ENCODE peak calls at places on chromosomes 6 and 20, in seven cellular contexts. T is ovary, P is heart left ventricle, V is GM12891, O is GM12878, Y is tibial nerve, N is HCT116. W is an unnamed sample.

GRCh38 chr20:32973077-32973717 is 31.0 kb downstream of the SUN5 start:
- DNase-seq in T (no peak), P (no peak), V (no peak), O (no peak), Y (no peak), N (no peak), W (no peak)

GRCh38 chr6:165146456-165146855 is 162.9 kb downstream of the C6orf118 start:
- DNase-seq in T (no peak), P (no peak), V (no peak), O (no peak), Y (no peak), N (no peak), W (no peak)

GRCh38 chr20:38304845-38305447 is 990 bp downstream of the BPI start:
- DNase-seq in T (no peak), P (no peak), V (peak; percentile 39), O (no peak), Y (no peak), N (peak; percentile 4), W (peak; percentile 27)

GRCh38 chr20:1426231-1426849 is 33.5 kb upstream of the FKBP1A start:
- DNase-seq in T (no peak), P (no peak), V (no peak), O (no peak), Y (no peak), N (no peak), W (no peak)

GRCh38 chr20:44704551-44704971 is 10.6 kb upstream of the CCN5 start:
- DNase-seq in T (no peak), P (peak; percentile 50), V (no peak), O (no peak), Y (no peak), N (no peak), W (no peak)

GRCh38 chr6:40672118-40672517 is 85.0 kb upstream of the LRFN2 start:
- DNase-seq in T (no peak), P (no peak), V (no peak), O (no peak), Y (no peak), N (no peak), W (peak; percentile 39)

GRCh38 chr20:4070323-4071176 is 55.2 kb upstream of the RNF24 start:
- DNase-seq in T (no peak), P (no peak), V (no peak), O (no peak), Y (no peak), N (no peak), W (no peak)

GRCh38 chr6:95240514-95240913 is 336.8 kb upstream of the MANEA start:
- DNase-seq in T (no peak), P (no peak), V (no peak), O (no peak), Y (no peak), N (no peak), W (no peak)

GRCh38 chr6:14661188-14661587 is 543.6 kb downstream of the CD83 start:
- DNase-seq in T (no peak), P (no peak), V (no peak), O (peak; percentile 47), Y (no peak), N (no peak), W (no peak)

GRCh38 chr6:43708857-43709653 is 21.5 kb upstream of the MRPS18A start:
- DNase-seq in T (no peak), P (no peak), V (no peak), O (no peak), Y (peak; percentile 59), N (no peak), W (peak; percentile 37)

GRCh38 chr6:122449084-122449483 is 22.5 kb downstream of the SERINC1 start:
- DNase-seq in T (no peak), P (no peak), V (no peak), O (no peak), Y (no peak), N (no peak), W (no peak)

GRCh38 chr6:55578537-55579363 is at the start of gene HMGCLL1:
- DNase-seq in T (no peak), P (peak; percentile 77), V (no peak), O (no peak), Y (no peak), N (no peak), W (no peak)

GRCh38 chr20:44728835-44729342 is 13.7 kb downstream of the CCN5 start:
- DNase-seq in T (peak; percentile 47), P (peak; percentile 78), V (no peak), O (no peak), Y (peak; percentile 46), N (peak; percentile 87), W (no peak)

GRCh38 chr6:36276581-36277536 is 7.0 kb downstream of the PNPLA1 start:
- DNase-seq in T (no peak), P (no peak), V (no peak), O (no peak), Y (no peak), N (no peak), W (no peak)

GRCh38 chr6:27205375-27206278 is 41.9 kb upstream of the PRSS16 start:
- DNase-seq in T (no peak), P (no peak), V (no peak), O (no peak), Y (no peak), N (no peak), W (no peak)

GRCh38 chr20:61728326-61728725 is 337.4 kb downstream of the TAF4 start:
- DNase-seq in T (no peak), P (no peak), V (no peak), O (no peak), Y (no peak), N (no peak), W (no peak)

GRCh38 chr6:15946701-15947390 is 182.0 kb upstream of the MYLIP start:
- DNase-seq in T (no peak), P (no peak), V (no peak), O (no peak), Y (no peak), N (no peak), W (no peak)

GRCh38 chr6:118588626-118589025 is 40.5 kb downstream of the PLN start:
- DNase-seq in T (no peak), P (no peak), V (no peak), O (no peak), Y (no peak), N (no peak), W (no peak)

GRCh38 chr6:1187293-1188131 is 124.4 kb upstream of the FOXQ1 start:
- DNase-seq in T (no peak), P (no peak), V (no peak), O (no peak), Y (no peak), N (no peak), W (no peak)

GRCh38 chr20:43513298-43514061 is 6.0 kb downstream of the L3MBTL1 start:
- DNase-seq in T (peak; percentile 27), P (no peak), V (no peak), O (no peak), Y (no peak), N (no peak), W (no peak)
- TF ChIP-seq POLR2A in T (peak; percentile 11), P (no peak), V (no peak), O (peak; percentile 26), Y (no peak), N (no peak), W (peak; percentile 57)

GRCh38 chr6:73580247-73581149 is 59.7 kb upstream of the EEF1A1 start:
- DNase-seq in T (peak; percentile 78), P (peak; percentile 83), V (no peak), O (peak; percentile 61), Y (peak; percentile 78), N (peak; percentile 96), W (peak; percentile 70)
- TF ChIP-seq POLR2A in T (peak; percentile 25), P (no peak), V (peak; percentile 43), O (peak; percentile 71), Y (peak; percentile 10), N (peak; percentile 45), W (peak; percentile 38)

GRCh38 chr6:105402090-105402980 is 547 bp downstream of the PREP start:
- DNase-seq in T (no peak), P (no peak), V (peak; percentile 30), O (no peak), Y (peak; percentile 26), N (no peak), W (peak; percentile 71)
- TF ChIP-seq POLR2A in T (no peak), P (no peak), V (no peak), O (no peak), Y (no peak), N (no peak), W (no peak)

DNA sequence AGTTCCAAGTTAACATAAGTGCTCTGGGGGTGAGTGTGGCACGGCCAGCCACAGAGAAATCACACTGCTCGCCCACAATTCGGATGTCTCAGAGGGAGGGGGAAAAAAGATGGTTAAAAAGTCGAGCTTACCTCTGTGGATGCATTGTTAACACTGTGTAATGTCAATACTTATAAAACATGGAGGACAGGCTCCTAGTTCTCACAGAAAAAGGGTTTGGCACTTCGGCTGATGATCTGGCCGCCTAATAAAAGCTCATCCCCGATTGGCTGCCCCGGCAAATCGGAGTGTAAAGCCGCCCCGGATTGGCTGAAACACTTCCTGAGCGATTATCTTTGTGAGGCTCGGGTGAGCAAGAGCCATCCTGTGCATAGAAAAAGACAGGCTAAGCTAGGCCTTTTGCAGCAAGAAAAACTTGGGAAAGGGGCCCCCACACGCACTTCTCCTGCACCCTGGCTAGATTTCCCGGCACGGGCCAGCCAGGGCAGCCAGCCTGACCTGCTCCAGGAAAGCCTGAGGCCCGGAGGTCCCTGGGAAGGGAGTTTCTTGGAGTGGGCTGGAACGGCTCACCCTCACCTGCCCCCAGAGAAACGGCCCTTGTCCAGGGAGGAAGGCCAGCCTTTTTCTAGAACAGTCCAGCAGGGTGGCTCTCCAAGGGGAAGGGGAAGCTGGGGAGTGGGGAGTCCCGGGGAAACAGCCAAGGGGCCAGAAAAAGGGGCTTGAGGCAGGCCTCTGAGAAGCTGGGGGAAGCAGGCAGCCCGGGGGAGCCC is at the start of gene ZMYND8:
- DNase-seq in T (peak; percentile 99), P (peak; percentile 91), V (peak; percentile 48), O (peak; percentile 95), Y (peak; percentile 97), N (peak; percentile 77), W (peak; percentile 97)
- TF ChIP-seq POLR2A in T (no peak), P (no peak), V (peak; percentile 54), O (no peak), Y (peak; percentile 57), N (peak; percentile 74), W (peak; percentile 84)

GRCh38 chr6:157383471-157383870 is 2.5 kb downstream of the ZDHHC14 start:
- DNase-seq in T (no peak), P (no peak), V (no peak), O (no peak), Y (no peak), N (no peak), W (peak; percentile 52)

GRCh38 chr6:157381631-157382621 is 936 bp downstream of the ZDHHC14 start:
- DNase-seq in T (peak; percentile 67), P (peak; percentile 77), V (peak; percentile 48), O (no peak), Y (peak; percentile 49), N (no peak), W (peak; percentile 80)

GRCh38 chr6:157380458-157380778 is 572 bp upstream of the ZDHHC14 start:
- DNase-seq in T (no peak), P (no peak), V (no peak), O (no peak), Y (no peak), N (no peak), W (no peak)

GRCh38 chr6:157379656-157380457 is 1.1 kb upstream of the ZDHHC14 start:
- DNase-seq in T (peak; percentile 89), P (peak; percentile 94), V (peak; percentile 65), O (peak; percentile 65), Y (peak; percentile 86), N (peak; percentile 82), W (peak; percentile 90)

GRCh38 chr6:157380779-157381561 is at the start of gene ZDHHC14:
- DNase-seq in T (peak; percentile 88), P (peak; percentile 96), V (peak; percentile 71), O (peak; percentile 35), Y (peak; percentile 73), N (peak; percentile 43), W (peak; percentile 89)
- TF ChIP-seq POLR2A in T (peak; percentile 84), P (no peak), V (no peak), O (peak; percentile 79), Y (peak; percentile 66), N (peak; percentile 61), W (peak; percentile 90)